ENCODE peak calls at places on chromosomes 11 and 22, in four cellular contexts. L is MV-4-11, T is NCI-H774, E is left cardiac atrium. N is an unnamed sample.

GRCh38 chr11:6269994-6270393 is 10.4 kb downstream of the CCKBR start:
- DNase-seq in L (no peak), T (no peak), E (no peak), N (peak)

GRCh38 chr11:71282581-71283351 is 30.4 kb upstream of the SHANK2 start:
- DNase-seq in L (no peak), T (no peak), E (no peak), N (no peak)

GRCh38 chr11:58616594-58616993 is 5.9 kb upstream of the CNTF start:
- DNase-seq in L (no peak), T (no peak), E (peak), N (no peak)

GRCh38 chr11:68956547-68957254 is 24.1 kb downstream of the MRGPRD start:
- DNase-seq in L (no peak), T (no peak), E (no peak), N (no peak)

GRCh38 chr22:35766654-35767580 is 49.2 kb downstream of the APOL5 start:
- DNase-seq in L (no peak), T (no peak), E (no peak), N (no peak)

GRCh38 chr11:34328632-34328910 is 29.2 kb downstream of the ABTB2 start:
- DNase-seq in L (no peak), T (no peak), E (no peak), N (no peak)

GRCh38 chr11:118074785-118075184 is 2.1 kb upstream of the TMPRSS4 start:
- DNase-seq in L (no peak), T (no peak), E (no peak), N (no peak)

GRCh38 chr11:64254326-64254725 is 3.0 kb downstream of the PLCB3 start:
- DNase-seq in L (no peak), T (no peak), E (no peak), N (no peak)

GRCh38 chr11:11979487-11980117 is 28.8 kb downstream of the DKK3 start:
- DNase-seq in L (no peak), T (no peak), E (no peak), N (no peak)

GRCh38 chr22:32245042-32245441 is 10.1 kb downstream of the SLC5A4 start:
- DNase-seq in L (no peak), T (no peak), E (no peak), N (no peak)

GRCh38 chr11:554824-555499 is 5.6 kb downstream of the LMNTD2 start:
- DNase-seq in L (peak), T (peak), E (peak), N (peak)

GRCh38 chr11:15967166-15967565 is 389.2 kb downstream of the SOX6 start:
- DNase-seq in L (no peak), T (peak), E (no peak), N (peak)

GRCh38 chr22:20282901-20283673 is 15.0 kb upstream of the RTN4R start:
- DNase-seq in L (no peak), T (no peak), E (no peak), N (no peak)

GRCh38 chr22:43260346-43260745 is 73.4 kb upstream of the TTLL12 start:
- DNase-seq in L (no peak), T (no peak), E (no peak), N (no peak)